ENCODE peak calls at places on chromosome 18, in four cellular contexts. One of them, this sample, is unnamed.
A peak's percentile ranks its signal among the peaks of the same experiment; 100 is the strongest.

GRCh38 chr18:63181706-63182105 is 137.9 kb downstream of the BCL2 start:
- DNase-seq in SK-N-SH: no peak
- DNase-seq in A549: no peak
- DNase-seq in CD8-positive, alpha-beta T cell: no peak
- DNase-seq in this sample: no peak

GRCh38 chr18:25467226-25468065 is 115.5 kb upstream of the ZNF521 start:
- DNase-seq in SK-N-SH: no peak
- DNase-seq in A549: no peak
- DNase-seq in CD8-positive, alpha-beta T cell: no peak
- DNase-seq in this sample: no peak

GRCh38 chr18:23825978-23826405 is 136.7 kb downstream of the LAMA3 start:
- DNase-seq in SK-N-SH: no peak
- DNase-seq in A549: no peak
- DNase-seq in CD8-positive, alpha-beta T cell: no peak
- DNase-seq in this sample: peak; percentile 72

GRCh38 chr18:63439334-63439733 is 17.1 kb upstream of the VPS4B start:
- DNase-seq in SK-N-SH: peak; percentile 76
- DNase-seq in A549: peak; percentile 36
- DNase-seq in CD8-positive, alpha-beta T cell: peak; percentile 68
- DNase-seq in this sample: no peak

GRCh38 chr18:8341481-8342230 is 267.6 kb upstream of the RAB12 start:
- DNase-seq in SK-N-SH: no peak
- DNase-seq in A549: peak; percentile 55
- DNase-seq in CD8-positive, alpha-beta T cell: no peak
- DNase-seq in this sample: no peak

GRCh38 chr18:36114251-36114650 is 14.9 kb downstream of the SLC39A6 start:
- DNase-seq in SK-N-SH: no peak
- DNase-seq in A549: no peak
- DNase-seq in CD8-positive, alpha-beta T cell: no peak
- DNase-seq in this sample: no peak

GRCh38 chr18:43195421-43195820 is 79.9 kb upstream of the RIT2 start:
- DNase-seq in SK-N-SH: no peak
- DNase-seq in A549: no peak
- DNase-seq in CD8-positive, alpha-beta T cell: no peak
- DNase-seq in this sample: no peak

GRCh38 chr18:42137671-42138375 is 182.8 kb downstream of the PIK3C3 start:
- DNase-seq in SK-N-SH: no peak
- DNase-seq in A549: no peak
- DNase-seq in CD8-positive, alpha-beta T cell: no peak
- DNase-seq in this sample: no peak

GRCh38 chr18:46035701-46036680 is 36.1 kb downstream of the PSTPIP2 start:
- DNase-seq in SK-N-SH: peak; percentile 17
- DNase-seq in A549: no peak
- DNase-seq in CD8-positive, alpha-beta T cell: no peak
- DNase-seq in this sample: no peak

GRCh38 chr18:62710417-62710816 is 4.9 kb upstream of the PHLPP1 start:
- DNase-seq in SK-N-SH: peak; percentile 11
- DNase-seq in A549: no peak
- DNase-seq in CD8-positive, alpha-beta T cell: no peak
- DNase-seq in this sample: peak; percentile 60

GRCh38 chr18:3538954-3539617 is 89.1 kb downstream of the TGIF1 start:
- DNase-seq in SK-N-SH: no peak
- DNase-seq in A549: no peak
- DNase-seq in CD8-positive, alpha-beta T cell: no peak
- DNase-seq in this sample: no peak

GRCh38 chr18:50986360-50987087 is 18.7 kb downstream of the ELAC1 start:
- DNase-seq in SK-N-SH: no peak
- DNase-seq in A549: no peak
- DNase-seq in CD8-positive, alpha-beta T cell: no peak
- DNase-seq in this sample: peak; percentile 59

GRCh38 chr18:13450289-13451207 is 232.0 kb downstream of the LDLRAD4 start:
- DNase-seq in SK-N-SH: no peak
- DNase-seq in A549: no peak
- DNase-seq in CD8-positive, alpha-beta T cell: no peak
- DNase-seq in this sample: no peak

GRCh38 chr18:24923138-24923537 is 428.8 kb downstream of the ZNF521 start:
- DNase-seq in SK-N-SH: no peak
- DNase-seq in A549: no peak
- DNase-seq in CD8-positive, alpha-beta T cell: no peak
- DNase-seq in this sample: no peak

GRCh38 chr18:67586101-67586500 is 69.6 kb upstream of the DSEL start:
- DNase-seq in SK-N-SH: no peak
- DNase-seq in A549: no peak
- DNase-seq in CD8-positive, alpha-beta T cell: no peak
- DNase-seq in this sample: no peak

GRCh38 chr18:63074987-63075404 is 244.6 kb downstream of the BCL2 start:
- DNase-seq in SK-N-SH: peak; percentile 63
- DNase-seq in A549: peak; percentile 52
- DNase-seq in CD8-positive, alpha-beta T cell: peak; percentile 76
- DNase-seq in this sample: no peak

GRCh38 chr18:40531061-40531460 is 1424.0 kb upstream of the PIK3C3 start:
- DNase-seq in SK-N-SH: no peak
- DNase-seq in A549: no peak
- DNase-seq in CD8-positive, alpha-beta T cell: no peak
- DNase-seq in this sample: no peak

GRCh38 chr18:45792551-45793294 is 32.8 kb upstream of the SIGLEC15 start:
- DNase-seq in SK-N-SH: no peak
- DNase-seq in A549: no peak
- DNase-seq in CD8-positive, alpha-beta T cell: no peak
- DNase-seq in this sample: no peak

GRCh38 chr18:49931760-49932159 is 118.4 kb upstream of the ACAA2 start:
- DNase-seq in SK-N-SH: no peak
- DNase-seq in A549: no peak
- DNase-seq in CD8-positive, alpha-beta T cell: no peak
- DNase-seq in this sample: no peak

GRCh38 chr18:47748093-47748796 is 182.2 kb downstream of the SMAD2 start:
- DNase-seq in SK-N-SH: no peak
- DNase-seq in A549: no peak
- DNase-seq in CD8-positive, alpha-beta T cell: no peak
- DNase-seq in this sample: no peak
- H3K4me3 ChIP-seq in SK-N-SH: no peak overlapping the region
- H3K4me3 ChIP-seq in A549: no peak overlapping the region
- H3K4me3 ChIP-seq in CD8-positive, alpha-beta T cell: peak overlapping the region; percentile 21
- H3K4me3 ChIP-seq in this sample: no peak overlapping the region

DNA sequence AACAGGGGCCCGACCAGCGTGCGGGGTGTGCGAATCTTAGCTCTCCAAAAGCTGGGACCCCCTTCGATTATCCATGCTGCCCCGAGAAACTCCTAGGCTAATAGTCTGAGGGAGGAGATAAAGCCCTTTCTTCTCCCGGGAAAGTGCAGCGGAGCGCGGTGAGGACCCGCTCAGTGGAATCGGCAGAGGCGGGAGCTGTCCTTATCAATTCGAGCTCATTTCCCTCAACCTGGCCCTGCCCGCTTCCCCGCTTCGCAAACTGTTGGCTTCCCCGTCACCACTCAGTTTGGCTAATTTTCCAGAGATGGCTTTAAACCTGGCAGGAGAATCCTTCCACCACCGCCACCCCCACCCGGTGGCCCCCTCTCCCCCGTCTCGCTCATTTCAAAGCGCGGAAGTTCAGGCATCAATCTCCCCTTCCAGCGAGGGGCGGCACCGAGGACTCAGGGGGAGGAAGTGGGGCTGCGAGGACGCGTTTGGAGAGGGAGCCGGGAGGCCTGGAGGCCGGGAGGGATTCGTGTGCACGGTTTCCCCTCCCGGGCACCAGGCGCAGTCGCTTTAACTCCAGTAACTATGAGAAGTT is 1.6 kb downstream of the KLHL14 start:
- DNase-seq in SK-N-SH: peak; percentile 68
- DNase-seq in A549: no peak
- DNase-seq in CD8-positive, alpha-beta T cell: no peak
- DNase-seq in this sample: no peak
- H3K4me3 ChIP-seq in SK-N-SH: peak overlapping the region; percentile 35
- H3K4me3 ChIP-seq in A549: peak overlapping the region; percentile 36
- H3K4me3 ChIP-seq in CD8-positive, alpha-beta T cell: peak overlapping the region; percentile 33
- H3K4me3 ChIP-seq in this sample: no peak overlapping the region

GRCh38 chr18:79803611-79804051 is 5.9 kb downstream of the KCNG2 start:
- DNase-seq in SK-N-SH: no peak
- DNase-seq in A549: no peak
- DNase-seq in CD8-positive, alpha-beta T cell: no peak
- DNase-seq in this sample: no peak
- H3K4me3 ChIP-seq in SK-N-SH: no peak overlapping the region
- H3K4me3 ChIP-seq in A549: no peak overlapping the region
- H3K4me3 ChIP-seq in CD8-positive, alpha-beta T cell: no peak overlapping the region
- H3K4me3 ChIP-seq in this sample: no peak overlapping the region

DNA sequence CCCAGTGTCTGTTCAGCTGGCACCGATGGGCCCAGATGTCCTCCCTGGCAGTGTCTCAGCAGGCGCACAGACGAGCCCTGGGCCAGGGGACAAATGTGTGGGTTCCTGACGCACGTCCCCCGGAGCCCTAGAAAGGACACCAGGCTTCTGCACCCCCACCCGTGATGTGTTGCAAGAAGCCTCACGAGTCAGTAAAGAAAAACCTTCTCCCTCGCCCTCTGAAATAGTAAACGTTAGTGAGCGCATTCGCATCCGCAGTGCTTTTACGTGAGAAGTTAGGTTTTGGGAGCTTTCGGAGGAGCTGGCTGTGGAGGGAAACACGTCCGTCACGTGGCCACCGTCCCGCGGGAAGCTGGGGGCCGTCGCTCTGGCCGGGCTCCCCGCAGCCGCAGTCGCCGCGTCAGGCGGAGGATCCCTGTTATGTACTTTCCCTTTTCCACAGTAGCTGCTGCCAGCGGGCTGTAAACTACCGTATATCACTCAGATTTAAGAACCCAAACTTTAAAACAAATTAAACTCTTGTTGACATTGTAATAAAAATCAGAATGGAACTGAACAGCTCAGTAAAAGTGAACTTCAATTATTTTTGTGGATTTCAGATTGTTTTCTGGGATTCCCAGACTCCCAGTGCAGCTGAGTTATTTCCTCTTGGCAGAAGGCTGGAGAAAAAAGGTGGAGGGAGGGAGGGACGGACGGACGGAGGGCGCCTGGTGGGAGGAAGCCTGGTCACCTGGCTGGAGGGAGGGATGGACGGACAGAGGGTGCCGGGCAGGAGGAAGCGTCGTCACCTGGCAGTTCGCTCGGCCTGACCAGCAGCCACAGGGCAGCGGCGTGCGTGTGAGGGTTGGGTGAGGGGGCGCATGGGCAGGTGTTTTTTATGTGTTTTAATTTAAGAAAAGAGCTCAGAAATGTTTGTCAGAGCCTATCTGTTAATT is 112.1 kb downstream of the NFATC1 start:
- DNase-seq in SK-N-SH: no peak
- DNase-seq in A549: no peak
- DNase-seq in CD8-positive, alpha-beta T cell: no peak
- DNase-seq in this sample: no peak
- H3K4me3 ChIP-seq in SK-N-SH: no peak overlapping the region
- H3K4me3 ChIP-seq in A549: no peak overlapping the region
- H3K4me3 ChIP-seq in CD8-positive, alpha-beta T cell: peak overlapping the region; percentile 36
- H3K4me3 ChIP-seq in this sample: peak overlapping the region; percentile 19

GRCh38 chr18:72697706-72698105 is 153.6 kb upstream of the CBLN2 start:
- DNase-seq in SK-N-SH: no peak
- DNase-seq in A549: no peak
- DNase-seq in CD8-positive, alpha-beta T cell: no peak
- DNase-seq in this sample: no peak

GRCh38 chr18:72692086-72692485 is 147.9 kb upstream of the CBLN2 start:
- DNase-seq in SK-N-SH: peak; percentile 39
- DNase-seq in A549: no peak
- DNase-seq in CD8-positive, alpha-beta T cell: no peak
- DNase-seq in this sample: no peak

DNA sequence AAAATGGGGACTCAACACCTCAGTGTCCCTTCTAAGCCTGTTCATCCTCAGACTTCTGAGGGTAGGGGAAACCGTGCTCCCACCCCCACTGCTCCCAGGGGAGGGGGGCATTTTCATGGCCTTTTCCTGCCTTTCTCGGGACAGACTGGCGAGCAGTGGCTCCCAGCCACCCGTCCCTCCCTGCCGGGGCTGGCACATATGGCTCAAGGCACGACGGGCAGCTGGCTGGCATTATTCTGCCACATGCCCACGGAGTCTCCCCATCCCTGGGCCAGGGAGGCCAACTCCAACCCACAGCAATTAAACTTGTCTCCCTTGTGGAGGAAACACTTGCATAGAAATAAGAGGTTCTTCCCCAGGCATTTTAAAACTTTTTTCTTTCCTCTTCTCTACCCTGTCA is 148.5 kb upstream of the CBLN2 start:
- DNase-seq in SK-N-SH: peak; percentile 48
- DNase-seq in A549: no peak
- DNase-seq in CD8-positive, alpha-beta T cell: no peak
- DNase-seq in this sample: no peak
- H3K4me3 ChIP-seq in SK-N-SH: peak overlapping the region; percentile 35
- H3K4me3 ChIP-seq in A549: no peak overlapping the region
- H3K4me3 ChIP-seq in CD8-positive, alpha-beta T cell: no peak overlapping the region
- H3K4me3 ChIP-seq in this sample: no peak overlapping the region

GRCh38 chr18:5238371-5238758 is 41.3 kb upstream of the AKAIN1 start:
- DNase-seq in SK-N-SH: peak; percentile 55
- DNase-seq in A549: no peak
- DNase-seq in CD8-positive, alpha-beta T cell: no peak
- DNase-seq in this sample: no peak

GRCh38 chr18:5239447-5239846 is 42.4 kb upstream of the AKAIN1 start:
- DNase-seq in SK-N-SH: no peak
- DNase-seq in A549: no peak
- DNase-seq in CD8-positive, alpha-beta T cell: no peak
- DNase-seq in this sample: no peak

GRCh38 chr18:5237083-5237722 is 40.1 kb upstream of the AKAIN1 start:
- DNase-seq in SK-N-SH: no peak
- DNase-seq in A549: no peak
- DNase-seq in CD8-positive, alpha-beta T cell: peak; percentile 62
- DNase-seq in this sample: no peak

GRCh38 chr18:5237723-5238370 is 40.8 kb upstream of the AKAIN1 start:
- DNase-seq in SK-N-SH: peak; percentile 90
- DNase-seq in A549: peak; percentile 18
- DNase-seq in CD8-positive, alpha-beta T cell: peak; percentile 94
- DNase-seq in this sample: peak; percentile 53
- H3K4me3 ChIP-seq in SK-N-SH: peak overlapping the region; percentile 90
- H3K4me3 ChIP-seq in A549: peak overlapping the region; percentile 85
- H3K4me3 ChIP-seq in CD8-positive, alpha-beta T cell: peak overlapping the region; percentile 82
- H3K4me3 ChIP-seq in this sample: peak overlapping the region; percentile 95

GRCh38 chr18:58860747-58861224 is 3.9 kb upstream of the ZNF532 start:
- DNase-seq in SK-N-SH: no peak
- DNase-seq in A549: no peak
- DNase-seq in CD8-positive, alpha-beta T cell: no peak
- DNase-seq in this sample: peak; percentile 52

GRCh38 chr18:58862404-58862803 is 2.3 kb upstream of the ZNF532 start:
- DNase-seq in SK-N-SH: no peak
- DNase-seq in A549: no peak
- DNase-seq in CD8-positive, alpha-beta T cell: no peak
- DNase-seq in this sample: no peak

GRCh38 chr18:58862851-58863538 is 1.7 kb upstream of the ZNF532 start:
- DNase-seq in SK-N-SH: peak; percentile 80
- DNase-seq in A549: peak; percentile 25
- DNase-seq in CD8-positive, alpha-beta T cell: no peak
- DNase-seq in this sample: no peak

GRCh38 chr18:58861353-58861752 is 3.3 kb upstream of the ZNF532 start:
- DNase-seq in SK-N-SH: no peak
- DNase-seq in A549: no peak
- DNase-seq in CD8-positive, alpha-beta T cell: no peak
- DNase-seq in this sample: no peak

DNA sequence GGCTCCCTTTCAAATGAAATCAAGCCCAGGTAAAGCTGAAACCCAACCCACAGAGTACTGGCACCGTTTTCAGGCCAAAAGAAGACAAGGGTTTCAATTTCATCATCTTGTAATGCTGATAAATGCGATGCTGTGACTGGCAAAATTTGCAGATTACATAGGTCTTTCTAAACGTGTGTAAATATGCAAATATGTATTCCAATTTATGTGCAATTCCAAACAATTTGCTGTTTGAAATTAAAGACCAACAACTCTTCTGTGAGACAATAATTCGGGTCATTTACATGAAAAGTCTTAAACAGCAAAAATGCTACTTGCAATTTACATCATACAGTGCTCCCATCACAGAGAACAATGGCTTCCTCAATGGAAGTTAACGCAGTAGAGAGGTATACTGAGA is 2.8 kb upstream of the ZNF532 start:
- DNase-seq in SK-N-SH: no peak
- DNase-seq in A549: no peak
- DNase-seq in CD8-positive, alpha-beta T cell: no peak
- DNase-seq in this sample: no peak
- H3K4me3 ChIP-seq in SK-N-SH: no peak overlapping the region
- H3K4me3 ChIP-seq in A549: no peak overlapping the region
- H3K4me3 ChIP-seq in CD8-positive, alpha-beta T cell: no peak overlapping the region
- H3K4me3 ChIP-seq in this sample: no peak overlapping the region

This sample was measured in AG09309.